ENCODE peak calls at places on chromosomes 7 and 10, in six cellular contexts. I is endothelial cell; N is aorta; G is HFF-Myc; Z is activated CD4-positive, alpha-beta T cell treated with anti-CD3 and anti-CD28 coated beads, Interleukin-2, amount 50 U/mL, for 48 hours; R is A172. C is an unnamed sample.

GRCh38 chr10:11113156-11113555 is 95.5 kb downstream of the CELF2 start:
- DNase-seq in G (no peak), I (no peak), N (no peak), Z (no peak), R (no peak), C (no peak)

GRCh38 chr10:49226594-49226993 is 38.4 kb upstream of the TMEM273 start:
- DNase-seq in R (no peak), N (no peak), G (no peak), I (no peak), Z (no peak), C (no peak)

GRCh38 chr10:104255244-104255981 is 721 bp downstream of the GSTO1 start:
- DNase-seq in Z (no peak), N (no peak), G (no peak), I (no peak), R (peak; percentile 71), C (no peak)

GRCh38 chr10:108783897-108784296 is 1139.4 kb downstream of the XPNPEP1 start:
- DNase-seq in G (peak; percentile 57), N (no peak), Z (peak; percentile 1), I (peak; percentile 19), R (peak; percentile 90), C (no peak)

GRCh38 chr7:154532771-154533170 is 470.2 kb downstream of the PAXIP1 start:
- DNase-seq in Z (no peak), I (no peak), G (no peak), R (no peak), N (no peak), C (no peak)

GRCh38 chr10:121167534-121168243 is 316.5 kb downstream of the WDR11 start:
- DNase-seq in R (no peak), I (no peak), G (no peak), N (no peak), Z (no peak), C (no peak)

GRCh38 chr10:30270247-30270646 is 78.8 kb downstream of the MTPAP start:
- DNase-seq in R (no peak), G (no peak), I (no peak), N (no peak), Z (no peak), C (no peak)

GRCh38 chr10:28496017-28496416 is 36.9 kb upstream of the WAC start:
- DNase-seq in N (no peak), G (no peak), R (no peak), Z (no peak), I (no peak), C (no peak)

GRCh38 chr10:103911021-103911459 is 6.9 kb downstream of the STN1 start:
- DNase-seq in I (no peak), Z (no peak), N (no peak), R (no peak), G (no peak), C (peak; percentile 18)

GRCh38 chr7:93622036-93622714 is 47.7 kb upstream of the CALCR start:
- DNase-seq in N (no peak), R (peak; percentile 46), G (peak; percentile 11), Z (no peak), I (peak; percentile 34), C (no peak)

GRCh38 chr7:148708026-148708685 is 9.5 kb downstream of the CUL1 start:
- DNase-seq in G (no peak), R (no peak), N (no peak), Z (no peak), I (no peak), C (no peak)

GRCh38 chr7:117045927-117046710 is 92.8 kb downstream of the ST7 start:
- DNase-seq in R (no peak), Z (no peak), G (no peak), N (no peak), I (no peak), C (no peak)

GRCh38 chr10:100827819-100828743 is 82.7 kb downstream of the PAX2 start:
- DNase-seq in N (peak; percentile 55), R (peak; percentile 23), I (peak; percentile 60), G (no peak), Z (peak; percentile 46), C (peak; percentile 10)

GRCh38 chr7:32154797-32155196 is 84.6 kb upstream of the PDE1C start:
- DNase-seq in Z (no peak), G (no peak), R (peak; percentile 66), N (peak; percentile 80), I (no peak), C (no peak)

GRCh38 chr10:112946649-112947048 is 3.4 kb upstream of the TCF7L2 start:
- DNase-seq in G (no peak), R (no peak), I (no peak), Z (no peak), N (peak; percentile 61), C (no peak)

GRCh38 chr7:47233996-47234395 is 347.9 kb downstream of the TNS3 start:
- DNase-seq in G (no peak), Z (no peak), R (no peak), N (no peak), I (no peak), C (no peak)

GRCh38 chr10:102614888-102615287 is 29.4 kb upstream of the TRIM8 start:
- DNase-seq in G (no peak), R (no peak), I (no peak), N (no peak), Z (no peak), C (no peak)

GRCh38 chr10:65501259-65501658 is 1424.6 kb upstream of the LRRTM3 start:
- DNase-seq in R (no peak), N (no peak), G (no peak), Z (no peak), I (no peak), C (no peak)

GRCh38 chr10:12418000-12418399 is 68.7 kb downstream of the CAMK1D start:
- DNase-seq in R (no peak), Z (no peak), G (no peak), I (no peak), N (peak; percentile 66), C (no peak)

GRCh38 chr7:69172357-69173098 is 425.7 kb upstream of the AUTS2 start:
- DNase-seq in I (no peak), N (no peak), Z (no peak), R (no peak), G (no peak), C (no peak)

GRCh38 chr7:130189281-130189782 is 15.9 kb downstream of the TMEM209 start:
- DNase-seq in R (peak; percentile 57), I (no peak), N (no peak), G (no peak), Z (no peak), C (no peak)

GRCh38 chr10:52949899-52950298 is 177.3 kb upstream of the MBL2 start:
- DNase-seq in Z (no peak), I (no peak), R (no peak), N (no peak), G (no peak), C (no peak)

GRCh38 chr10:97921581-97922377 is 72.1 kb downstream of the GOLGA7B start:
- DNase-seq in Z (no peak), N (no peak), I (no peak), R (peak; percentile 31), G (no peak), C (no peak)

C was measured in T-helper 9 cell.